ENCODE peak calls at places on chromosomes 4 and X, in four cellular contexts. X, N, B and G are unnamed samples.

GRCh38 chrX:49934148-49934547 is 11.8 kb downstream of the CLCN5 start:
- DNase-seq in X (no peak), N (no peak), B (no peak), G (no peak)

GRCh38 chr4:121221201-121221600 is 57.1 kb upstream of the TNIP3 start:
- DNase-seq in X (no peak), N (no peak), B (no peak), G (no peak)

GRCh38 chrX:49761481-49761880 is 65.7 kb upstream of the PAGE1 start:
- DNase-seq in X (no peak), N (no peak), B (no peak), G (peak; percentile 25)

GRCh38 chr4:47195706-47196105 is 164.3 kb downstream of the GABRB1 start:
- DNase-seq in X (no peak), N (no peak), B (no peak), G (no peak)

GRCh38 chrX:33252306-33252825 is 41.0 kb upstream of the DMD start:
- DNase-seq in X (no peak), N (no peak), B (no peak), G (no peak)

GRCh38 chr4:38024203-38024504 is 64.0 kb downstream of the PTTG2 start:
- DNase-seq in X (no peak), N (no peak), B (no peak), G (peak; percentile 14)

GRCh38 chr4:25002679-25003078 is 28.1 kb downstream of the LGI2 start:
- DNase-seq in X (no peak), N (no peak), B (no peak), G (no peak)

GRCh38 chr4:7812191-7812860 is 127.3 kb downstream of the AFAP1 start:
- DNase-seq in X (no peak), N (no peak), B (peak; percentile 47), G (no peak)

GRCh38 chr4:24754586-24754985 is 40.8 kb upstream of the SOD3 start:
- DNase-seq in X (no peak), N (no peak), B (no peak), G (no peak)

GRCh38 chrX:124280294-124280902 is 52.1 kb upstream of the TEX13D start:
- DNase-seq in X (no peak), N (no peak), B (no peak), G (no peak)

GRCh38 chr4:176077561-176077960 is 11.9 kb downstream of the WDR17 start:
- DNase-seq in X (no peak), N (no peak), B (no peak), G (no peak)

GRCh38 chr4:7107166-7107905 is 39.5 kb upstream of the GRPEL1 start:
- DNase-seq in X (no peak), N (no peak), B (no peak), G (no peak)

GRCh38 chr4:142940614-142941013 is 94.5 kb upstream of the INPP4B start:
- DNase-seq in X (peak; percentile 68), N (no peak), B (no peak), G (peak; percentile 58)

GRCh38 chrX:150119323-150119722 is 181.0 kb upstream of the EOLA2 start:
- DNase-seq in X (no peak), N (no peak), B (no peak), G (no peak)
- TF ChIP-seq POLR2A in X (no peak), N (no peak), B (no peak), G (no peak)

DNA sequence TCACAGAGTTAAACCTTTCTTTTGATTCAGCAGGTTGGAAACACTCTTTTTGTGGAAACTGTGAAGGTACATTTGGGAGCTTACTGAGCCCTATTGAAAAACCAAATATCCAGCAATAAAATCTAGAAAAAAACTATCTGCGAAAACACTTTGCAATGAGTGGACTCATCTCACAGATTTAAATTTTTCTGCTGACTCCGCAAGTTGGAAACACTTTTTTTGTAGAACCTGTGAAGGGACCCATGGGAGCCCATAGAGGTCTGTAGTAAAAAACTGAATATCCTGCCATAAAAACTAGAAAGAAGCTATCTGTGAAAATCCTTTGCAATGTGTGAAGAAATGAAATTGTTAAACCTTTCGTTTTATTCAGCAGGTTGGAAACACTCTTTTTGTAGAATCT is 22.5 kb upstream of the DCUN1D4 start:
- DNase-seq in X (no peak), N (no peak), B (no peak), G (no peak)
- H3K9me3 ChIP-seq in X (peaks cover 51% of the 10 kb centered on the region), N (peaks cover 3% of the 10 kb centered on the region), B (peaks cover 8% of the 10 kb centered on the region), G (peaks cover 19% of the 10 kb centered on the region)

DNA sequence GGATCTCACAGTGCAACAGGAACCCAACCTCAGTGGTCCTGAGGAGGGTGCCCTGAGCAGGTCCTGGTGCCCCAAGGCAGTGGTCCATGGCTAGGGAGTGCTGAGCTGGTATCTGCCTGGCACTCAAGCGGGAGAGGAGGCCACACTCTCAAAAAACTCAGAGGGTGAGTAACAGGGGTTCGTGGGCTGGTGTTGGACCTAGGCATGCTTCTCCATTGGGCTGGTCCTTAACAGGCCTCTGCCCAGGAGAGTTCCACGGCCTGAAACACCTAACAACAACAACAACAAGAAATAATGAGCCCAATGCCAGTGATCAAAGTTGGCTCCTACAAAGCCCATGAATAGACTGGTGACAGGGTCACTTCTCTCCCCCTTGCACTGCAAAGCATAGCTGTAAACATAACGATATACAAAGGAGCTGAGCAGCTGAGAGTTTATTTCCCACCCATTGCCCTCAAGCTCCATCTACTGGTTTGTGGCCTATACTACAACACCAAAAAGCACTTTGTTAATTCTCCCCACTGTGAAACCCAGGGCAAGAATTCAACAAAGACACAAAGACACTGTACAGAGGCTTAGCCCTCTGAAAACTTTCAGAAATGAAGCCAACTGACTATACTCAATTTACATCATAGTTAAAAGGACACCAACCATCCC is 736.2 kb upstream of the ADGRL3 start:
- DNase-seq in X (no peak), N (no peak), B (no peak), G (no peak)
- TF ChIP-seq CTCF in X (no peak), N (no peak), B (no peak), G (no peak)

GRCh38 chrX:40176256-40176978 is 78.7 kb upstream of the BCOR start:
- DNase-seq in X (peak; percentile 70), N (no peak), B (peak; percentile 86), G (peak; percentile 67)
- TF ChIP-seq POLR2A in X (no peak), N (no peak), B (no peak), G (peak; percentile 73)

GRCh38 chr4:148903388-148903787 is 461.2 kb upstream of the NR3C2 start:
- DNase-seq in X (no peak), N (no peak), B (no peak), G (no peak)
- H3K9me3 ChIP-seq in X (peaks cover 11% of the 10 kb centered on the region), N (no peaks in the 10 kb centered on the region), B (no peaks in the 10 kb centered on the region), G (peaks cover 2% of the 10 kb centered on the region)

GRCh38 chrX:19194285-19195242 is 72.3 kb upstream of the ADGRG2 start:
- DNase-seq in X (no peak), N (no peak), B (no peak), G (no peak)
- TF ChIP-seq CTCF in X (no peak), N (no peak), B (no peak), G (no peak)

DNA sequence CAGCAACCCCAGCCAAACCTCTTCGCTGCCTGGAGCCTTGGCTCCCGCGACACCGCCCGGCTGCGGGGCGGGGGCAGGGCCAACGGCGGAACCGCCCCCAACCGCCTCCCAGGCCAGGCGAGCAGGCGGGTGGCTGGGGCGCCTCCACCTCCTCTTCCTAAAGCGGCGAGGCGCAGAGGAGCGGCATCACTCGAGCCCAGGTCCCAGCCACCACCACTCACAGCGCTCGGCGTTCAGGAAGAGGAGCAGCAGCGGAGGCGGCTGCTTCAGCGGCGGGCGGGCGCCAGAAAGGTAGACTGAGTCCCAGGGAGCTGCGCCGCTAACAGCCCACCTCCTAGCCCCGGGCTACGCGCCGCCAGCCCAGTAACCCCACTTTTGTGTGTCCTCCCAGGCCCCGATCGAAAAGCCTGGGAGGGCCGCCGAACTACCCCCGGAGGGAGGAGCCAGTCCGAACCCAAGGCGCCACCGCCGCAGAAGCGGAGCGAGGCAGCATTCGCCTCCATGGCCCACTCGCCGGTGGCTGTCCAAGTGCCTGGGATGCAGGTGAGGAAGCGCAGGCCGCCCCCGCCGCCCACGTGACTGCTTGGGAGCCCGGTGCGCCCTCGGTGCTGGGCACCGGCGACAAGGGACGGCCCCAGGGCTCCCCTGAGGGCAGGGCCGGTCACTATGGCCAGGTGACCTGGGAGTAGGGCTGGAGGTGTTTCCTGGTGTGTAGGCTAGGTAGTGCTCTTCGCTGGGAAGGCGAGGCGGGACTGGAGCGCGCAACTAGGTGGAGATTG is at the start of gene STK26:
- DNase-seq in X (peak; percentile 79), N (peak; percentile 40), B (peak; percentile 82), G (peak; percentile 64)
- TF ChIP-seq POLR2A in X (no peak), N (no peak), B (peak; percentile 17), G (peak; percentile 75)